ENCODE peak calls at places on chromosomes 6 and 20, in eight cellular contexts. One of them, this sample, is unnamed.

GRCh38 chr6:145147559-145147958 is 587.8 kb downstream of the EPM2A start:
- DNase-seq in fibroblast of mammary gland: peak
- DNase-seq in lower leg skin: no peak
- DNase-seq in astrocyte: peak
- DNase-seq in fibroblast of lung: peak
- DNase-seq in thoracic aorta: no peak
- DNase-seq in dorsolateral prefrontal cortex: no peak
- DNase-seq in AG04450: no peak
- DNase-seq in this sample: no peak

GRCh38 chr6:15876406-15876805 is 213.6 kb upstream of the DTNBP1 start:
- DNase-seq in thoracic aorta: no peak
- DNase-seq in fibroblast of mammary gland: peak
- DNase-seq in dorsolateral prefrontal cortex: no peak
- DNase-seq in astrocyte: peak
- DNase-seq in AG04450: no peak
- DNase-seq in lower leg skin: no peak
- DNase-seq in fibroblast of lung: peak
- DNase-seq in this sample: peak

GRCh38 chr6:148445620-148446019 is 103.0 kb downstream of the SASH1 start:
- DNase-seq in dorsolateral prefrontal cortex: no peak
- DNase-seq in AG04450: no peak
- DNase-seq in fibroblast of lung: peak
- DNase-seq in fibroblast of mammary gland: peak
- DNase-seq in lower leg skin: no peak
- DNase-seq in thoracic aorta: no peak
- DNase-seq in astrocyte: peak
- DNase-seq in this sample: peak

GRCh38 chr6:41732601-41733348 is 2.6 kb downstream of the TFEB start:
- DNase-seq in fibroblast of mammary gland: no peak
- DNase-seq in astrocyte: no peak
- DNase-seq in AG04450: no peak
- DNase-seq in dorsolateral prefrontal cortex: peak
- DNase-seq in lower leg skin: no peak
- DNase-seq in thoracic aorta: no peak
- DNase-seq in fibroblast of lung: no peak
- DNase-seq in this sample: no peak

GRCh38 chr6:56399250-56399671 is 151.9 kb upstream of the COL21A1 start:
- DNase-seq in lower leg skin: no peak
- DNase-seq in AG04450: no peak
- DNase-seq in fibroblast of mammary gland: peak
- DNase-seq in fibroblast of lung: peak
- DNase-seq in dorsolateral prefrontal cortex: no peak
- DNase-seq in thoracic aorta: no peak
- DNase-seq in astrocyte: peak
- DNase-seq in this sample: peak

GRCh38 chr6:26475823-26476729 is 18.3 kb downstream of the BTN2A1 start:
- DNase-seq in dorsolateral prefrontal cortex: no peak
- DNase-seq in fibroblast of mammary gland: peak
- DNase-seq in fibroblast of lung: peak
- DNase-seq in AG04450: no peak
- DNase-seq in lower leg skin: no peak
- DNase-seq in thoracic aorta: no peak
- DNase-seq in astrocyte: no peak
- DNase-seq in this sample: peak

GRCh38 chr20:6704132-6704861 is 63.2 kb upstream of the BMP2 start:
- DNase-seq in fibroblast of lung: peak
- DNase-seq in fibroblast of mammary gland: peak
- DNase-seq in lower leg skin: no peak
- DNase-seq in astrocyte: peak
- DNase-seq in AG04450: peak
- DNase-seq in dorsolateral prefrontal cortex: no peak
- DNase-seq in thoracic aorta: no peak
- DNase-seq in this sample: peak

GRCh38 chr20:53707341-53708102 is 113.9 kb upstream of the ZNF217 start:
- DNase-seq in dorsolateral prefrontal cortex: no peak
- DNase-seq in fibroblast of lung: peak
- DNase-seq in astrocyte: peak
- DNase-seq in fibroblast of mammary gland: peak
- DNase-seq in thoracic aorta: no peak
- DNase-seq in lower leg skin: no peak
- DNase-seq in AG04450: peak
- DNase-seq in this sample: no peak

GRCh38 chr6:108464506-108465084 is 96.1 kb upstream of the FOXO3 start:
- DNase-seq in dorsolateral prefrontal cortex: no peak
- DNase-seq in lower leg skin: no peak
- DNase-seq in fibroblast of lung: no peak
- DNase-seq in astrocyte: no peak
- DNase-seq in AG04450: no peak
- DNase-seq in fibroblast of mammary gland: no peak
- DNase-seq in thoracic aorta: no peak
- DNase-seq in this sample: no peak

GRCh38 chr6:11317885-11318771 is 85.7 kb upstream of the NEDD9 start:
- DNase-seq in dorsolateral prefrontal cortex: peak
- DNase-seq in astrocyte: peak
- DNase-seq in fibroblast of lung: peak
- DNase-seq in lower leg skin: no peak
- DNase-seq in AG04450: peak
- DNase-seq in thoracic aorta: peak
- DNase-seq in fibroblast of mammary gland: peak
- DNase-seq in this sample: peak

GRCh38 chr6:119193707-119194106 is 115.2 kb upstream of the FAM184A start:
- DNase-seq in lower leg skin: no peak
- DNase-seq in fibroblast of lung: no peak
- DNase-seq in fibroblast of mammary gland: no peak
- DNase-seq in dorsolateral prefrontal cortex: no peak
- DNase-seq in AG04450: no peak
- DNase-seq in thoracic aorta: no peak
- DNase-seq in astrocyte: no peak
- DNase-seq in this sample: no peak

GRCh38 chr20:4592316-4593148 is 129.2 kb upstream of the PRND start:
- DNase-seq in fibroblast of lung: peak
- DNase-seq in lower leg skin: peak
- DNase-seq in thoracic aorta: no peak
- DNase-seq in AG04450: no peak
- DNase-seq in dorsolateral prefrontal cortex: no peak
- DNase-seq in astrocyte: no peak
- DNase-seq in fibroblast of mammary gland: peak
- DNase-seq in this sample: peak

GRCh38 chr6:111237757-111238260 is 150.5 kb downstream of the SLC16A10 start:
- DNase-seq in lower leg skin: no peak
- DNase-seq in fibroblast of mammary gland: peak
- DNase-seq in fibroblast of lung: no peak
- DNase-seq in dorsolateral prefrontal cortex: no peak
- DNase-seq in thoracic aorta: no peak
- DNase-seq in astrocyte: no peak
- DNase-seq in AG04450: no peak
- DNase-seq in this sample: no peak

GRCh38 chr6:7146079-7146828 is 38.5 kb downstream of the RREB1 start:
- DNase-seq in lower leg skin: peak
- DNase-seq in astrocyte: peak
- DNase-seq in dorsolateral prefrontal cortex: no peak
- DNase-seq in AG04450: no peak
- DNase-seq in fibroblast of mammary gland: peak
- DNase-seq in fibroblast of lung: peak
- DNase-seq in thoracic aorta: no peak
- DNase-seq in this sample: peak

GRCh38 chr6:41226752-41227151 is 1.4 kb upstream of the TREML4 start:
- DNase-seq in AG04450: no peak
- DNase-seq in astrocyte: no peak
- DNase-seq in fibroblast of mammary gland: no peak
- DNase-seq in dorsolateral prefrontal cortex: no peak
- DNase-seq in fibroblast of lung: no peak
- DNase-seq in thoracic aorta: no peak
- DNase-seq in lower leg skin: no peak
- DNase-seq in this sample: no peak

GRCh38 chr6:62891065-62891647 is 320.1 kb upstream of the FKBP1C start:
- DNase-seq in fibroblast of lung: no peak
- DNase-seq in fibroblast of mammary gland: peak
- DNase-seq in lower leg skin: no peak
- DNase-seq in dorsolateral prefrontal cortex: no peak
- DNase-seq in astrocyte: no peak
- DNase-seq in thoracic aorta: no peak
- DNase-seq in AG04450: no peak
- DNase-seq in this sample: peak

GRCh38 chr6:56913276-56914138 is 41.4 kb upstream of the BEND6 start:
- DNase-seq in thoracic aorta: no peak
- DNase-seq in dorsolateral prefrontal cortex: no peak
- DNase-seq in astrocyte: peak
- DNase-seq in fibroblast of lung: peak
- DNase-seq in lower leg skin: no peak
- DNase-seq in fibroblast of mammary gland: peak
- DNase-seq in AG04450: no peak
- DNase-seq in this sample: no peak

GRCh38 chr6:159640322-159640721 is 52.7 kb downstream of the SOD2 start:
- DNase-seq in fibroblast of lung: no peak
- DNase-seq in thoracic aorta: no peak
- DNase-seq in lower leg skin: no peak
- DNase-seq in fibroblast of mammary gland: no peak
- DNase-seq in dorsolateral prefrontal cortex: no peak
- DNase-seq in astrocyte: no peak
- DNase-seq in AG04450: no peak
- DNase-seq in this sample: no peak

GRCh38 chr6:110217255-110217654 is 37.0 kb downstream of the CDC40 start:
- DNase-seq in fibroblast of mammary gland: peak
- DNase-seq in AG04450: peak
- DNase-seq in dorsolateral prefrontal cortex: no peak
- DNase-seq in fibroblast of lung: peak
- DNase-seq in astrocyte: peak
- DNase-seq in lower leg skin: no peak
- DNase-seq in thoracic aorta: no peak
- DNase-seq in this sample: no peak
- TF ChIP-seq CTCF in fibroblast of mammary gland: no peak
- TF ChIP-seq CTCF in AG04450: peak
- TF ChIP-seq CTCF in dorsolateral prefrontal cortex: no peak
- TF ChIP-seq CTCF in fibroblast of lung: no peak
- TF ChIP-seq CTCF in astrocyte: no peak
- TF ChIP-seq CTCF in lower leg skin: no peak
- TF ChIP-seq CTCF in thoracic aorta: no peak
- TF ChIP-seq CTCF in this sample: no peak

DNA sequence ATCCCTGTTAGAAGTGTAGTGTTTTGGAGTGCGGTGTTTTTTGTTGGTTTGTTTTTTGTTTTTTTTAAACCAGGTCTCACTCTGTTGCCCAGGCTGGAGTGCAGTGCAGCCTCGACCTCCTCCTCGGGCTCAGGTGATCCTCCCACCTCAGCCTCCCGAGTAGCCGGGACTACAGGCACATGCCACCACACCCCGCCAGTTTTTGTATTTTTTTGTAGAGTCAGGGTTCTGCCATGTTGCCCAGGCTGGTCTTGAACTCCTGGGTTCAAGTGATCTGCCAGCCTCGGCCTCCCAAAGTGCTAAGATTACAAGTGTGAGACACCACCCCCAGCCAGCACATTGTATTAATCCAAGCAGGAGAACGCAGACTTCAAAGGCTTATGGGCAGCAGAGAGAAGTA is 1.3 kb upstream of the TOP1 start:
- DNase-seq in astrocyte: no peak
- DNase-seq in fibroblast of mammary gland: no peak
- DNase-seq in thoracic aorta: no peak
- DNase-seq in AG04450: no peak
- DNase-seq in fibroblast of lung: no peak
- DNase-seq in lower leg skin: no peak
- DNase-seq in dorsolateral prefrontal cortex: no peak
- DNase-seq in this sample: no peak
- H3K4me3 ChIP-seq in astrocyte: no peak
- H3K4me3 ChIP-seq in fibroblast of mammary gland: no peak
- H3K4me3 ChIP-seq in thoracic aorta: no peak
- H3K4me3 ChIP-seq in AG04450: no peak
- H3K4me3 ChIP-seq in fibroblast of lung: no peak
- H3K4me3 ChIP-seq in lower leg skin: no peak
- H3K4me3 ChIP-seq in dorsolateral prefrontal cortex: no peak
- H3K4me3 ChIP-seq in this sample: no peak

DNA sequence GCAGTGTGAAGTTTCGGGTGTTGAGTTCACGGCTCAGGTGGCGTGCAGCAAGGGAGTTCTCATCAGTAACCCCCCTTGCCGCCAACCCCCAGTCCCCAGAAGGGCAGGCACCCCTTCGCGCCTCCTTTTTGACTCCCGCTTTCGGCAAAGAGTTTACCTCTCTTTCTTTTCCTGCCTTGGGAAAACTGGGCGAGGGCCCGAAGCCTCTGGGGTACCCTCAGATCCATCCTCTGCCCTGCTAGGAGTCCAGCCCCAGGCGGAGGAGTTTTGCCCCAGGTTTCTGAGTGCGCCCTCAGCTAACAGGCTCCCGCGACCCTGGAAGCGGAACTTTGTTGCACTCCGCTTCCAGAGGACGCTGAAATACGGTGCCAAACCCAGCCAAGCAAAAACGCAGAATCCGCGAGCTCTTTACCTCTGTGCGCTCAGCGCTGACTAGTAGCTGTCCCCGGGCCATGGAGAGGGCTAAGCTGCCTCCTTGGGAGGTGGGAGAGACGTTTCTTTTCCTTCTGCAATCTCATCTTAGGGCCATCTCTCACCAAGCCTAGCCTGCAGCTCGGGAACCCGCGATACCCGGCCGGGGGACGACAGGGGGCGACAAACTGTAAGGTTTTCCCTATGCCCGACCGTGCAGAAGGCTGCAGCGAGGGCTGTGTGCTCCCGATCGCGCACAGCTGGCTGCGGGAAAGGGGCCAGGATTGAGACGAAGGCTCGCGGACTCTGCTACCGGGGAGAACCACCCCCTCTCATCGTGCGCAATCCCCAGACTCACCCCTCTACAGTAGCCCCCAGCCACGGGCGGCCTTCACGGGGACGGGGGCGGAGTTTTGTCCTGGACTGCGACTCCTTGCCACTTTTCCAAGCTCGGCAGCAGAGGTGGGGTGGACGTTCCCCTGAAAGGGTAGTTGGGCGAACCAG is 2.7 kb upstream of the PAX1 start:
- DNase-seq in fibroblast of mammary gland: peak
- DNase-seq in AG04450: no peak
- DNase-seq in fibroblast of lung: peak
- DNase-seq in dorsolateral prefrontal cortex: peak
- DNase-seq in lower leg skin: peak
- DNase-seq in astrocyte: no peak
- DNase-seq in thoracic aorta: no peak
- DNase-seq in this sample: peak
- TF ChIP-seq CTCF in fibroblast of mammary gland: peak
- TF ChIP-seq CTCF in AG04450: peak
- TF ChIP-seq CTCF in fibroblast of lung: peak
- TF ChIP-seq CTCF in dorsolateral prefrontal cortex: peak
- TF ChIP-seq CTCF in lower leg skin: no peak
- TF ChIP-seq CTCF in astrocyte: no peak
- TF ChIP-seq CTCF in thoracic aorta: no peak
- TF ChIP-seq CTCF in this sample: peak

DNA sequence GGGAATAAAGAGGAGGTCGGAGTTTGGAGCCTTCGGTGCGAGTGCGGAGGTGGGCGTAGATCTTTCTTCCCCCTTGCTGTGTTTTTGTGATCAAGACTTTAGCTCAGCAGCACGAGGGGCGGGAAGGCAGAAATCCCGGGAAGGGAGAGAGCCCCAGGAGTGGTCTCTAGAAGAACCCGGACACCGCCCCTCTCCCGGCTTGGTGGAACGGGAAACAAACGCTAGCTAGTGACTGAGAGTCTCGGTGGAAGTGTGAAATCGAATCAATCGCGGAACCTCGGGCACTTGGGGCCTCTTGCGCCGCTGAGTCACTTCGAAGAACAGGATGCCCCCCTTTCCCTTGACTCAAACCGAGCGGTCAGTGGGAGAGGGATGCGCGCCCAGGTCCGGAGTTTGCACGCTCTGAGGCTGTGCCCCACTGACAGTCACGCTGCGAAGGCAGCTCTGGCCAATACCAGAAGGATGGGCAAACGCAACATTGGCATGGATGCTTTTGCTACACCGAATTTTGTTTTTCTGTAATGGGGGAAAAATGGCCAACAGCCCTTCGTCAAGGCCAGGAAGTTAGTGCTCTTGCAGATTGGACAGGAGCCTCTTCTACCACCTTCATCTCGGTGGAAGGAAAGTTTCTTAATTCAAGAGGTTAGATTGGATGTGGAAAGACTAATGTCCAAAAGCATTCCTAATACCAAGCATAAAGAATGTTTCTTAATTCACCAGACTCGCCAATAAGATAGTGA is 1.6 kb upstream of the OLIG3 start:
- DNase-seq in fibroblast of lung: no peak
- DNase-seq in astrocyte: no peak
- DNase-seq in fibroblast of mammary gland: no peak
- DNase-seq in dorsolateral prefrontal cortex: no peak
- DNase-seq in thoracic aorta: no peak
- DNase-seq in AG04450: no peak
- DNase-seq in lower leg skin: no peak
- DNase-seq in this sample: no peak
- H3K4me3 ChIP-seq in fibroblast of lung: no peak
- H3K4me3 ChIP-seq in astrocyte: no peak
- H3K4me3 ChIP-seq in fibroblast of mammary gland: no peak
- H3K4me3 ChIP-seq in dorsolateral prefrontal cortex: no peak
- H3K4me3 ChIP-seq in thoracic aorta: no peak
- H3K4me3 ChIP-seq in AG04450: no peak
- H3K4me3 ChIP-seq in lower leg skin: no peak
- H3K4me3 ChIP-seq in this sample: no peak